ENCODE peak calls at places on chromosomes 6 and 20, in six cellular contexts. J is caudate nucleus; M is cardiac septum; P is brain microvascular endothelial cell; F is fibroblast of the conjunctiva; U is stimulated activated CD8-positive, alpha-beta memory T cell treated with anti-CD3 and anti-CD28 coated beads, Interleukin-2, amount 100 ng/mL, for 1 hour. W is an unnamed sample.

GRCh38 chr6:140897804-140898573 is 1234.7 kb upstream of the GJE1 start:
- DNase-seq in P (no peak), F (no peak), M (no peak), J (no peak), U (no peak), W (no peak)

GRCh38 chr6:127117979-127118504 is 429 bp upstream of the RSPO3 start:
- DNase-seq in J (no peak), P (no peak), F (no peak), M (no peak), U (no peak), W (no peak)

GRCh38 chr20:6921717-6922386 is 154.4 kb downstream of the BMP2 start:
- DNase-seq in M (no peak), F (no peak), U (no peak), J (no peak), P (no peak), W (no peak)

GRCh38 chr6:132526461-132526860 is 11.6 kb upstream of the TAAR9 start:
- DNase-seq in F (no peak), M (no peak), U (no peak), P (no peak), J (no peak), W (no peak)

GRCh38 chr6:12861603-12862002 is 145.0 kb downstream of the PHACTR1 start:
- DNase-seq in P (no peak), U (no peak), J (no peak), M (no peak), F (no peak), W (no peak)

GRCh38 chr6:13908955-13909381 is 15.8 kb upstream of the RNF182 start:
- DNase-seq in J (peak; percentile 1), M (no peak), F (peak; percentile 69), U (no peak), P (peak; percentile 60), W (peak; percentile 19)

GRCh38 chr6:43276180-43277082 is 21.6 kb upstream of the SLC22A7 start:
- DNase-seq in F (no peak), P (no peak), J (no peak), M (no peak), U (no peak), W (no peak)

GRCh38 chr6:15907914-15908518 is 220.9 kb upstream of the MYLIP start:
- DNase-seq in U (no peak), P (no peak), M (no peak), F (no peak), J (no peak), W (no peak)

GRCh38 chr6:37396571-37397185 is 36.3 kb upstream of the CMTR1 start:
- DNase-seq in P (peak; percentile 77), J (no peak), U (no peak), M (no peak), F (no peak), W (no peak)

GRCh38 chr6:155648301-155648700 is 192.7 kb upstream of the NOX3 start:
- DNase-seq in P (no peak), J (no peak), M (no peak), F (no peak), U (no peak), W (no peak)

GRCh38 chr20:17612975-17613327 is 43.1 kb downstream of the DSTN start:
- DNase-seq in M (no peak), F (no peak), U (no peak), J (no peak), P (no peak), W (no peak)

GRCh38 chr6:25375125-25375524 is 96.0 kb downstream of the CARMIL1 start:
- DNase-seq in F (no peak), P (no peak), M (no peak), U (no peak), J (no peak), W (no peak)

GRCh38 chr6:63121166-63121565 is 90.1 kb upstream of the FKBP1C start:
- DNase-seq in M (no peak), F (no peak), P (no peak), U (no peak), J (no peak), W (no peak)

W was measured in effector memory CD4-positive, alpha-beta T cell.